ENCODE peak calls at places on chromosomes 13 and 19, in four cellular contexts. One of them, this sample, is unnamed. For H3K27me3, the result is how much of the 10 kb centered on the place peaks cover.

GRCh38 chr13:30027569-30028455 is 177.4 kb upstream of the UBL3 start:
- DNase-seq in aorta: no peak
- DNase-seq in CD8-positive, alpha-beta T cell: no peak
- DNase-seq in spleen: no peak
- DNase-seq in this sample: no peak

GRCh38 chr13:84844473-84844872 is 954.7 kb downstream of the SLITRK6 start:
- DNase-seq in aorta: no peak
- DNase-seq in CD8-positive, alpha-beta T cell: no peak
- DNase-seq in spleen: no peak
- DNase-seq in this sample: no peak

GRCh38 chr19:57903298-57904174 is 12.9 kb downstream of the ZNF417 start:
- DNase-seq in aorta: no peak
- DNase-seq in CD8-positive, alpha-beta T cell: no peak
- DNase-seq in spleen: no peak
- DNase-seq in this sample: no peak

GRCh38 chr19:18655173-18655844 is 18.5 kb downstream of the KLHL26 start:
- DNase-seq in aorta: no peak
- DNase-seq in CD8-positive, alpha-beta T cell: no peak
- DNase-seq in spleen: no peak
- DNase-seq in this sample: no peak

GRCh38 chr13:22112956-22113750 is 442.3 kb downstream of the FGF9 start:
- DNase-seq in aorta: no peak
- DNase-seq in CD8-positive, alpha-beta T cell: no peak
- DNase-seq in spleen: no peak
- DNase-seq in this sample: no peak

GRCh38 chr13:102033719-102034446 is 368.0 kb downstream of the FGF14 start:
- DNase-seq in aorta: no peak
- DNase-seq in CD8-positive, alpha-beta T cell: no peak
- DNase-seq in spleen: no peak
- DNase-seq in this sample: no peak

GRCh38 chr13:98150836-98151489 is 8.1 kb downstream of the FARP1 start:
- DNase-seq in aorta: no peak
- DNase-seq in CD8-positive, alpha-beta T cell: no peak
- DNase-seq in spleen: no peak
- DNase-seq in this sample: no peak

GRCh38 chr13:73698859-73699258 is 435.3 kb downstream of the KLF12 start:
- DNase-seq in aorta: no peak
- DNase-seq in CD8-positive, alpha-beta T cell: no peak
- DNase-seq in spleen: no peak
- DNase-seq in this sample: no peak

GRCh38 chr13:50873481-50873880 is 30.0 kb upstream of the DLEU7 start:
- DNase-seq in aorta: no peak
- DNase-seq in CD8-positive, alpha-beta T cell: no peak
- DNase-seq in spleen: no peak
- DNase-seq in this sample: no peak

GRCh38 chr13:50365300-50365682 is 350.0 kb downstream of the KCNRG start:
- DNase-seq in aorta: no peak
- DNase-seq in CD8-positive, alpha-beta T cell: no peak
- DNase-seq in spleen: no peak
- DNase-seq in this sample: peak

GRCh38 chr13:66532146-66532545 is 698.0 kb downstream of the PCDH9 start:
- DNase-seq in aorta: no peak
- DNase-seq in CD8-positive, alpha-beta T cell: no peak
- DNase-seq in spleen: no peak
- DNase-seq in this sample: no peak

GRCh38 chr19:46492841-46493235 is 2.8 kb downstream of the PNMA8B start:
- DNase-seq in aorta: no peak
- DNase-seq in CD8-positive, alpha-beta T cell: no peak
- DNase-seq in spleen: no peak
- DNase-seq in this sample: no peak

GRCh38 chr19:13872695-13873389 is 4.1 kb upstream of the NANOS3 start:
- DNase-seq in aorta: no peak
- DNase-seq in CD8-positive, alpha-beta T cell: no peak
- DNase-seq in spleen: no peak
- DNase-seq in this sample: no peak

GRCh38 chr19:14432817-14433453 is at the start of gene PKN1:
- DNase-seq in aorta: peak
- DNase-seq in CD8-positive, alpha-beta T cell: no peak
- DNase-seq in spleen: peak
- DNase-seq in this sample: no peak

GRCh38 chr13:112985803-112986408 is 16.9 kb downstream of the MCF2L start:
- DNase-seq in aorta: no peak
- DNase-seq in CD8-positive, alpha-beta T cell: no peak
- DNase-seq in spleen: no peak
- DNase-seq in this sample: no peak

GRCh38 chr19:51458899-51459592 is 792 bp upstream of the SIGLEC8 start:
- DNase-seq in aorta: no peak
- DNase-seq in CD8-positive, alpha-beta T cell: no peak
- DNase-seq in spleen: peak
- DNase-seq in this sample: peak

GRCh38 chr13:72728290-72728605 is 525 bp downstream of the BORA start:
- DNase-seq in aorta: no peak
- DNase-seq in CD8-positive, alpha-beta T cell: no peak
- DNase-seq in spleen: no peak
- DNase-seq in this sample: no peak

GRCh38 chr19:41934849-41935374 is 6.7 kb upstream of the ERFL start:
- DNase-seq in aorta: peak
- DNase-seq in CD8-positive, alpha-beta T cell: peak
- DNase-seq in spleen: peak
- DNase-seq in this sample: peak
- H3K27me3 ChIP-seq in aorta: under half
- H3K27me3 ChIP-seq in CD8-positive, alpha-beta T cell: under half
- H3K27me3 ChIP-seq in spleen: under half
- H3K27me3 ChIP-seq in this sample: under half

GRCh38 chr19:49151339-49152217 is 3.6 kb downstream of the HRC start:
- DNase-seq in aorta: peak
- DNase-seq in CD8-positive, alpha-beta T cell: no peak
- DNase-seq in spleen: no peak
- DNase-seq in this sample: peak
- H3K4me3 ChIP-seq in aorta: no peak
- H3K4me3 ChIP-seq in CD8-positive, alpha-beta T cell: no peak
- H3K4me3 ChIP-seq in spleen: no peak
- H3K4me3 ChIP-seq in this sample: no peak

DNA sequence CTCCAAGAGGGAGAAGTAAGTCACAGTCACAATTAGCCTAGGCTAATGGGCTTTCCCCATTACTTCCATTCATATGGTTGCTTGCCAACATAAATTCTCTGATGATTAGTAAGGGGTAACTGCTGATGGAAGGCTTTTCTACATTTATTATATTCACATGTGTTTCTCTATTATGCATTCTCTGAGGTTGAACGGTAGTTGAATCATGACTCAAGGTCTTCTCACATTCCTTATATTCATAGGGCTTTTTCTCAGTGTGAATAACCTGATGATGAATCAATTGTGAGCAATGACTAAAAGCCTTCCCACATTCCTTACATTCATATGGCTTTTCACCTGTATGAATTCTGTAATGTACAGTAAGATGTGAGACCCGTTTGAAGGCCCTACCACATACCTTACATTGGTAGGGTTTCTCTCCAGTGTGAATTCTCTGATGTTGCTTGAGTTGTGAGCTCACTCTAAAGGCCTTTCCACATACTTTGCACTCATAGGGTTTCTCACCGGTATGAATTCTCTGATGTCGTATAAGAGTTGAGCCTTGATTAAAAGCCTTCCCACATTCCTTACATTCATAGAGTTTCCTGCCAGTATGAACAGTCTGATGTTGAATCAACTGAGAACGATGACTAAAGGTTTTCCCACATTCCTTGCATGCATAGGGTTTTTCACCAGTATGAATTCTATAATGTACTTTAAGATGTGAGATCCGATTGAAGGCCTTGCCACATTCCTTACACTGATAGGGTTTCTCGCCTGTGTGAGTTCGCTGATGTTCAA is 9.3 kb downstream of the ZNF582 start:
- DNase-seq in aorta: no peak
- DNase-seq in CD8-positive, alpha-beta T cell: no peak
- DNase-seq in spleen: no peak
- DNase-seq in this sample: no peak
- H3K27ac ChIP-seq in aorta: no peak
- H3K27ac ChIP-seq in CD8-positive, alpha-beta T cell: no peak
- H3K27ac ChIP-seq in spleen: no peak
- H3K27ac ChIP-seq in this sample: no peak

GRCh38 chr19:35043906-35044305 is 2.4 kb downstream of the HPN start:
- DNase-seq in aorta: no peak
- DNase-seq in CD8-positive, alpha-beta T cell: no peak
- DNase-seq in spleen: no peak
- DNase-seq in this sample: no peak
- H3K27me3 ChIP-seq in aorta: under half
- H3K27me3 ChIP-seq in CD8-positive, alpha-beta T cell: under half
- H3K27me3 ChIP-seq in spleen: under half
- H3K27me3 ChIP-seq in this sample: under half

GRCh38 chr19:39825093-39825463 is 8.9 kb downstream of the DYRK1B start:
- DNase-seq in aorta: no peak
- DNase-seq in CD8-positive, alpha-beta T cell: no peak
- DNase-seq in spleen: peak
- DNase-seq in this sample: no peak
- H3K4me3 ChIP-seq in aorta: no peak
- H3K4me3 ChIP-seq in CD8-positive, alpha-beta T cell: peak
- H3K4me3 ChIP-seq in spleen: no peak
- H3K4me3 ChIP-seq in this sample: no peak

GRCh38 chr19:483332-484072 is 12.8 kb upstream of the MADCAM1 start:
- DNase-seq in aorta: no peak
- DNase-seq in CD8-positive, alpha-beta T cell: no peak
- DNase-seq in spleen: peak
- DNase-seq in this sample: no peak
- H3K27ac ChIP-seq in aorta: no peak
- H3K27ac ChIP-seq in CD8-positive, alpha-beta T cell: no peak
- H3K27ac ChIP-seq in spleen: no peak
- H3K27ac ChIP-seq in this sample: no peak

GRCh38 chr19:10001899-10002298 is 8.4 kb downstream of the COL5A3 start:
- DNase-seq in aorta: no peak
- DNase-seq in CD8-positive, alpha-beta T cell: no peak
- DNase-seq in spleen: no peak
- DNase-seq in this sample: no peak
- H3K27me3 ChIP-seq in aorta: under half
- H3K27me3 ChIP-seq in CD8-positive, alpha-beta T cell: under half
- H3K27me3 ChIP-seq in spleen: under half
- H3K27me3 ChIP-seq in this sample: under half

GRCh38 chr13:110475550-110476219 is 85.8 kb downstream of the RAB20 start:
- DNase-seq in aorta: no peak
- DNase-seq in CD8-positive, alpha-beta T cell: no peak
- DNase-seq in spleen: no peak
- DNase-seq in this sample: no peak
- H3K4me3 ChIP-seq in aorta: no peak
- H3K4me3 ChIP-seq in CD8-positive, alpha-beta T cell: no peak
- H3K4me3 ChIP-seq in spleen: no peak
- H3K4me3 ChIP-seq in this sample: no peak